ENCODE peak calls at places on chromosomes 5 and 9, in ten cellular contexts. Q, O, P, G, B, C, V, X, S and N are unnamed samples.

GRCh38 chr5:173298213-173298933 is 29.8 kb downstream of the STC2 start:
- DNase-seq in Q (no peak), O (no peak), P (no peak), G (no peak), B (no peak), C (no peak), V (no peak), X (no peak), S (no peak), N (no peak)

GRCh38 chr9:134950404-134950760 is 32.7 kb upstream of the FCN1 start:
- DNase-seq in Q (no peak), O (no peak), P (no peak), G (no peak), B (peak; percentile 28), C (no peak), V (no peak), X (no peak), S (peak; percentile 36), N (no peak)

GRCh38 chr5:103895738-103896137 is 333.1 kb upstream of the NUDT12 start:
- DNase-seq in Q (no peak), O (no peak), P (no peak), G (no peak), B (no peak), C (no peak), V (no peak), X (no peak), S (no peak), N (no peak)

GRCh38 chr5:152142845-152143469 is 218.3 kb upstream of the GLRA1 start:
- DNase-seq in Q (peak; percentile 24), O (no peak), P (peak; percentile 2), G (peak; percentile 43), B (peak; percentile 79), C (peak; percentile 5), V (peak; percentile 75), X (peak; percentile 72), S (peak; percentile 67), N (peak; percentile 28)

GRCh38 chr5:10524376-10525123 is 39.3 kb upstream of the ANKRD33B start:
- DNase-seq in Q (peak; percentile 80), O (no peak), P (peak; percentile 97), G (no peak), B (no peak), C (peak; percentile 93), V (peak; percentile 50), X (no peak), S (no peak), N (peak; percentile 89)

GRCh38 chr5:57174128-57174849 is 430 bp downstream of the GPBP1 start:
- DNase-seq in Q (no peak), O (no peak), P (no peak), G (no peak), B (no peak), C (peak; percentile 14), V (peak; percentile 22), X (peak; percentile 63), S (no peak), N (no peak)

GRCh38 chr5:78405820-78406750 is 45.7 kb downstream of the SCAMP1 start:
- DNase-seq in Q (no peak), O (no peak), P (peak; percentile 12), G (no peak), B (no peak), C (peak; percentile 28), V (peak; percentile 45), X (peak; percentile 58), S (no peak), N (peak; percentile 50)

GRCh38 chr9:121071356-121071755 is 3.4 kb upstream of the CNTRL start:
- DNase-seq in Q (no peak), O (no peak), P (no peak), G (no peak), B (no peak), C (no peak), V (no peak), X (peak; percentile 68), S (no peak), N (no peak)

GRCh38 chr9:115360122-115360521 is 242.2 kb upstream of the TNC start:
- DNase-seq in Q (no peak), O (no peak), P (no peak), G (no peak), B (no peak), C (no peak), V (no peak), X (no peak), S (no peak), N (no peak)

DNA sequence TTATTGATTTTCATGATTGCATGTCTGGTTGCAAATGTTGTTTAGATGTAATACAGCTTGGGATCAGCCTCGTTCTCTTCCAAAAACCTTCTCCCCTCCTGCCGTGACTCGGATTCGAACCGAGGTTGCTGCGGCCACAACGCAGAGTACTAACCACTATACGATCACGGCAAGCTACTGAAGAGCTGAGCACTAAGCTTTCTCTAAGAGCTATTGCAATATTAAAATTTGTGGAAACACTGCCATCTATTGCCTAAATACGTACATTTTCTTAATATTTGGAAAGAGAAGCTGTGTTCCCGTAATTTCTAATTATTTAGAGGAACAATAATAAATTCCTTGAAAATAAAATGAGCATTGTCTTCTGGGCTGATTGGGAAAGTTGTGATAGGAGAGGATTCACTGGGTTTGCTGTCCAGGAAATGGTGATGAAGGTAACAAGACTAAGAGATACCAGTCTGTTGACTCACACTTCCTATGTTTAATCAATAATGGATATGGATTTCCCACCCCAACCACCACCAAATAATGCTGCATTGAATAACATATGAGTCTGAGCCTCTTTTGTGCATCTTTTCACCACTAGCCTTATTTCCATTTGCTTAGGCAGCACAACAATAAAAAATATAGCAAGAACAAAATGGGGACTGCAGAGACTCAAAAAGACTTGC is 120.0 kb upstream of the NFIB start:
- DNase-seq in Q (peak; percentile 23), O (no peak), P (no peak), G (peak; percentile 20), B (no peak), C (peak; percentile 36), V (peak; percentile 87), X (peak; percentile 23), S (no peak), N (peak; percentile 74)
- TF ChIP-seq CTCF in Q (peak; percentile 39), O (no peak), P (no peak), G (peak; percentile 27), B (no peak), C (peak; percentile 17), V (peak; percentile 26), X (no peak), S (peak; percentile 33), N (peak; percentile 70)

GRCh38 chr9:97109194-97109811 is 70.4 kb upstream of the CTSV start:
- DNase-seq in Q (no peak), O (no peak), P (no peak), G (peak; percentile 64), B (no peak), C (peak; percentile 3), V (peak; percentile 70), X (peak; percentile 58), S (no peak), N (peak; percentile 26)
- TF ChIP-seq CTCF in Q (peak; percentile 48), O (no peak), P (peak; percentile 40), G (peak; percentile 74), B (no peak), C (peak; percentile 31), V (peak; percentile 77), X (peak; percentile 56), S (peak; percentile 43), N (peak; percentile 61)

GRCh38 chr5:16568875-16569580 is 47.8 kb downstream of the RETREG1 start:
- DNase-seq in Q (no peak), O (no peak), P (no peak), G (no peak), B (no peak), C (no peak), V (peak; percentile 11), X (no peak), S (no peak), N (no peak)
- TF ChIP-seq CTCF in Q (no peak), O (no peak), P (no peak), G (no peak), B (no peak), C (no peak), V (no peak), X (no peak), S (no peak), N (no peak)

DNA sequence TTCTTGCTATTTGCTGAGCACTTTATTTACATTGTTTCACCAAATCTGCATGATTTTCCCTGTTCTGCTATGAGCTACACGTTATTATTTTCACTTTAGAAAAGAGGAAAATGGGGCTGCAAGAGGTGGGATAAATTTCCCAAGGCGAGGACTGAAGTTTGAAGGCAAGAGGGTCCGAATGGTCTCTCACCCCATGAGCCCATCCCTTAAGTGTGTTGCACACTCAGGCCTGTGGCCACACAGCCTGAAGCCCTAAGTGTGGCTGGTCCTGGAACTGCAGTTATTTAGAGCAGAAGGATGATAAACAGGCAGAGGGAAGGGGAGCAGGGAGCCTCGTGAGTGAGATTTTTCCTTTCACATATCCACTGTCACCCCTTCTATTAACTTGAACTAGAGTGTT is 7.8 kb downstream of the PDE8B start:
- DNase-seq in Q (no peak), O (no peak), P (no peak), G (no peak), B (no peak), C (no peak), V (no peak), X (no peak), S (no peak), N (no peak)
- TF ChIP-seq CTCF in Q (peak; percentile 32), O (no peak), P (no peak), G (no peak), B (no peak), C (peak; percentile 11), V (peak; percentile 17), X (peak; percentile 23), S (no peak), N (peak; percentile 56)

DNA sequence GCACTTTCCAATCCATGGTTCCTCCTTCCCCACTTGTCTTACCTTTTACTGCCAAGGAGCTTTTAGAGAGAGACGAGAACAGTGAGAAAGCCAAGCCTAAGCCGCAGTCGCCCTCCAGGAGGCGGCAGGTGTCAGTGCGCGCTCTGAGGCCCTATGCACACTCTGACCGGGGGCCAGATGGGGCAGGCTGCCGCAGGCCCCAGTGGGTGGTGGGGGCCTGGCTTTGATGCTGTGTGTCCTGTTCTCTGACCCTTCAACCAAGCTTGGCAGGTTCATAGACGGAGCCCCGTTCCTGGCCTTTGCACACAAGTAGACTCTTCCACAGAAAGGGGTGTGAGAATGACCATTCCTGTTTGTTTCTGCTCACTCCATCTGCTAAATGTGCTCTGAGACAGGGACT is 77.3 kb downstream of the WNK2 start:
- DNase-seq in Q (no peak), O (peak; percentile 35), P (no peak), G (no peak), B (peak; percentile 60), C (no peak), V (no peak), X (no peak), S (peak; percentile 56), N (no peak)
- TF ChIP-seq CTCF in Q (no peak), O (no peak), P (no peak), G (peak; percentile 28), B (no peak), C (no peak), V (no peak), X (no peak), S (no peak), N (no peak)